ENCODE peak calls at places on chromosomes 13 and 19, in seven cellular contexts. One of them, this sample, is unnamed. For H3K9me2, the result is how much of the 10 kb centered on the place peaks cover.

GRCh38 chr19:5032101-5032967 is 63.4 kb downstream of the KDM4B start:
- DNase-seq in GM23338: no peak
- DNase-seq in GM23248: peak
- DNase-seq in PC-3: no peak
- DNase-seq in HCT116: no peak
- DNase-seq in MM.1S: no peak
- DNase-seq in PC-9: no peak
- DNase-seq in this sample: no peak

GRCh38 chr19:18781885-18782527 is 9.1 kb downstream of the COMP start:
- DNase-seq in GM23338: no peak
- DNase-seq in GM23248: no peak
- DNase-seq in PC-3: no peak
- DNase-seq in HCT116: no peak
- DNase-seq in MM.1S: no peak
- DNase-seq in PC-9: no peak
- DNase-seq in this sample: no peak

GRCh38 chr19:48403606-48404005 is 10.1 kb downstream of the GRIN2D start:
- DNase-seq in GM23338: peak
- DNase-seq in GM23248: peak
- DNase-seq in PC-3: peak
- DNase-seq in HCT116: no peak
- DNase-seq in MM.1S: peak
- DNase-seq in PC-9: peak
- DNase-seq in this sample: peak

GRCh38 chr13:31631071-31631470 is 108.3 kb upstream of the RXFP2 start:
- DNase-seq in GM23338: no peak
- DNase-seq in GM23248: peak
- DNase-seq in PC-3: no peak
- DNase-seq in HCT116: no peak
- DNase-seq in MM.1S: no peak
- DNase-seq in PC-9: no peak
- DNase-seq in this sample: no peak

GRCh38 chr13:27808866-27809546 is 16.7 kb downstream of the GSX1 start:
- DNase-seq in GM23338: no peak
- DNase-seq in GM23248: no peak
- DNase-seq in PC-3: peak
- DNase-seq in HCT116: no peak
- DNase-seq in MM.1S: no peak
- DNase-seq in PC-9: no peak
- DNase-seq in this sample: no peak

GRCh38 chr13:66577358-66577757 is 652.8 kb downstream of the PCDH9 start:
- DNase-seq in GM23338: no peak
- DNase-seq in GM23248: no peak
- DNase-seq in PC-3: no peak
- DNase-seq in HCT116: no peak
- DNase-seq in MM.1S: no peak
- DNase-seq in PC-9: no peak
- DNase-seq in this sample: no peak

GRCh38 chr13:97621631-97622030 is 187.7 kb downstream of the RAP2A start:
- DNase-seq in GM23338: peak
- DNase-seq in GM23248: no peak
- DNase-seq in PC-3: no peak
- DNase-seq in HCT116: no peak
- DNase-seq in MM.1S: no peak
- DNase-seq in PC-9: no peak
- DNase-seq in this sample: no peak

GRCh38 chr13:65855276-65855675 is 1374.9 kb downstream of the PCDH9 start:
- DNase-seq in GM23338: no peak
- DNase-seq in GM23248: no peak
- DNase-seq in PC-3: no peak
- DNase-seq in HCT116: no peak
- DNase-seq in MM.1S: no peak
- DNase-seq in PC-9: no peak
- DNase-seq in this sample: no peak

GRCh38 chr19:34365463-34366401 is 736 bp downstream of the GPI start:
- DNase-seq in GM23338: peak
- DNase-seq in GM23248: peak
- DNase-seq in PC-3: peak
- DNase-seq in HCT116: no peak
- DNase-seq in MM.1S: no peak
- DNase-seq in PC-9: peak
- DNase-seq in this sample: peak

GRCh38 chr13:43132228-43132627 is 108.8 kb downstream of the DNAJC15 start:
- DNase-seq in GM23338: peak
- DNase-seq in GM23248: peak
- DNase-seq in PC-3: peak
- DNase-seq in HCT116: peak
- DNase-seq in MM.1S: no peak
- DNase-seq in PC-9: peak
- DNase-seq in this sample: peak

GRCh38 chr13:83386609-83387008 is 495.7 kb downstream of the SLITRK1 start:
- DNase-seq in GM23338: no peak
- DNase-seq in GM23248: no peak
- DNase-seq in PC-3: no peak
- DNase-seq in HCT116: no peak
- DNase-seq in MM.1S: no peak
- DNase-seq in PC-9: no peak
- DNase-seq in this sample: no peak

GRCh38 chr13:106376411-106377112 is 158.9 kb downstream of the EFNB2 start:
- DNase-seq in GM23338: peak
- DNase-seq in GM23248: peak
- DNase-seq in PC-3: peak
- DNase-seq in HCT116: peak
- DNase-seq in MM.1S: no peak
- DNase-seq in PC-9: peak
- DNase-seq in this sample: no peak

GRCh38 chr19:46902402-46902766 is 41.6 kb downstream of the ARHGAP35 start:
- DNase-seq in GM23338: peak
- DNase-seq in GM23248: peak
- DNase-seq in PC-3: peak
- DNase-seq in HCT116: peak
- DNase-seq in MM.1S: no peak
- DNase-seq in PC-9: peak
- DNase-seq in this sample: peak

GRCh38 chr19:46508206-46508605 is 12.5 kb upstream of the PNMA8B start:
- DNase-seq in GM23338: no peak
- DNase-seq in GM23248: no peak
- DNase-seq in PC-3: no peak
- DNase-seq in HCT116: no peak
- DNase-seq in MM.1S: no peak
- DNase-seq in PC-9: no peak
- DNase-seq in this sample: no peak

GRCh38 chr19:6278740-6279619 is 795 bp downstream of the MLLT1 start:
- DNase-seq in GM23338: no peak
- DNase-seq in GM23248: peak
- DNase-seq in PC-3: no peak
- DNase-seq in HCT116: no peak
- DNase-seq in MM.1S: peak
- DNase-seq in PC-9: peak
- DNase-seq in this sample: peak

GRCh38 chr19:6987850-6988249 is 33.4 kb downstream of the MBD3L2B start:
- DNase-seq in GM23338: no peak
- DNase-seq in GM23248: no peak
- DNase-seq in PC-3: no peak
- DNase-seq in HCT116: no peak
- DNase-seq in MM.1S: no peak
- DNase-seq in PC-9: no peak
- DNase-seq in this sample: no peak

GRCh38 chr19:32676186-32676894 is 692 bp downstream of the RGS9BP start:
- DNase-seq in GM23338: peak
- DNase-seq in GM23248: peak
- DNase-seq in PC-3: no peak
- DNase-seq in HCT116: no peak
- DNase-seq in MM.1S: no peak
- DNase-seq in PC-9: no peak
- DNase-seq in this sample: peak

GRCh38 chr13:79913141-79913827 is 427.6 kb downstream of the SPRY2 start:
- DNase-seq in GM23338: no peak
- DNase-seq in GM23248: no peak
- DNase-seq in PC-3: no peak
- DNase-seq in HCT116: no peak
- DNase-seq in MM.1S: no peak
- DNase-seq in PC-9: no peak
- DNase-seq in this sample: no peak

GRCh38 chr19:42068756-42069571 is 1.0 kb downstream of the GRIK5 start:
- DNase-seq in GM23338: peak
- DNase-seq in GM23248: no peak
- DNase-seq in PC-3: no peak
- DNase-seq in HCT116: no peak
- DNase-seq in MM.1S: no peak
- DNase-seq in PC-9: no peak
- DNase-seq in this sample: no peak

GRCh38 chr19:11420429-11420893 is 1.3 kb upstream of the RGL3 start:
- DNase-seq in GM23338: peak
- DNase-seq in GM23248: peak
- DNase-seq in PC-3: no peak
- DNase-seq in HCT116: no peak
- DNase-seq in MM.1S: no peak
- DNase-seq in PC-9: no peak
- DNase-seq in this sample: peak

GRCh38 chr19:40466219-40467006 is at the start of gene SPTBN4:
- DNase-seq in GM23338: no peak
- DNase-seq in GM23248: peak
- DNase-seq in PC-3: no peak
- DNase-seq in HCT116: no peak
- DNase-seq in MM.1S: no peak
- DNase-seq in PC-9: no peak
- DNase-seq in this sample: peak

GRCh38 chr19:50667759-50668231 is 18.6 kb downstream of the C19orf81 start:
- DNase-seq in GM23338: peak
- DNase-seq in GM23248: no peak
- DNase-seq in PC-3: no peak
- DNase-seq in HCT116: no peak
- DNase-seq in MM.1S: no peak
- DNase-seq in PC-9: no peak
- DNase-seq in this sample: no peak
- TF ChIP-seq EZH2 in GM23338: peak
- TF ChIP-seq EZH2 in GM23248: no peak
- TF ChIP-seq EZH2 in PC-3: peak
- TF ChIP-seq EZH2 in HCT116: no peak
- TF ChIP-seq EZH2 in MM.1S: no peak
- TF ChIP-seq EZH2 in PC-9: no peak
- TF ChIP-seq EZH2 in this sample: peak

GRCh38 chr19:28075229-28075628 is 1137.7 kb downstream of the UQCRFS1 start:
- DNase-seq in GM23338: no peak
- DNase-seq in GM23248: no peak
- DNase-seq in PC-3: no peak
- DNase-seq in HCT116: no peak
- DNase-seq in MM.1S: no peak
- DNase-seq in PC-9: no peak
- DNase-seq in this sample: no peak

GRCh38 chr19:28074773-28075172 is 1138.2 kb downstream of the UQCRFS1 start:
- DNase-seq in GM23338: no peak
- DNase-seq in GM23248: no peak
- DNase-seq in PC-3: no peak
- DNase-seq in HCT116: no peak
- DNase-seq in MM.1S: peak
- DNase-seq in PC-9: no peak
- DNase-seq in this sample: no peak

GRCh38 chr19:28076628-28077027 is 1136.3 kb downstream of the UQCRFS1 start:
- DNase-seq in GM23338: no peak
- DNase-seq in GM23248: no peak
- DNase-seq in PC-3: no peak
- DNase-seq in HCT116: no peak
- DNase-seq in MM.1S: no peak
- DNase-seq in PC-9: no peak
- DNase-seq in this sample: no peak
- H3K9me2 ChIP-seq in GM23338: under half
- H3K9me2 ChIP-seq in GM23248: under half
- H3K9me2 ChIP-seq in PC-3: under half
- H3K9me2 ChIP-seq in HCT116: under half
- H3K9me2 ChIP-seq in MM.1S: under half
- H3K9me2 ChIP-seq in PC-9: under half
- H3K9me2 ChIP-seq in this sample: under half

DNA sequence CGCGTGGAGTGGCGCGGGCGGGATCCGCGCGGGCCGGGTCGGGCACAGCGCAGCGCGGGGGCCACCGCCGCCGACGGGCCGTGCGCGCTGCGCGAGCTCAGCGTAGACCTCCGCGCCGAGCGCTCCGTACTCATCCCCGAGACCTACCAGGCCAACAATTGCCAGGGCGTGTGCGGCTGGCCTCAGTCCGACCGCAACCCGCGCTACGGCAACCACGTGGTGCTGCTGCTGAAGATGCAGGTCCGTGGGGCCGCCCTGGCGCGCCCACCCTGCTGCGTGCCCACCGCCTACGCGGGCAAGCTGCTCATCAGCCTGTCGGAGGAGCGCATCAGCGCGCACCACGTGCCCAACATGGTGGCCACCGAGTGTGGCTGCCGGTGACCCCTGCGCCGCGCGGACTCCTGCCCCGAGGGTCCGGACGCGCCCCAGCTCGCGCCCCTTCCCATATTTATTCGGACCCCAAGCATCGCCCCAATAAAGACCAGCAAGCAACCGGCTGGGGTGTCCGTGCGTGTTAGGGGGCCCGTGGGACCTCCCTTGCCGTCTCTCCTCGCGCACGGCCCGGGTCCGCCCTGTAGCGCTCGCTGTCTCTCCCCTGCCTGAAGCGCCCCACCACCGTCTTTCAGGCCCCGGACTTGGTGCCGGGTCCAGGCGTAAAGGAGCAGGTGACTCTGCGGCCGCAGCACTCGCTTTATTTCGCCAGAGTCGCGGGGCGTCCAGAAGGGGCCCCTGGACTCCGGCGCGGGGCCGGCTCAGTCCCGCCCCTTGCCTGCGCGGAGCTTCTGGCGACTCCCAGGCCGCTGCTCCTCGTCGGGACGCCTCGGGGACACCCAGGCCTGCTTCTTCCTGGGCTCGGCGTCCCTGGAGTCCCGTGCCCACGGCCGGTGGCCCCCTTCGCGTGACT is 2.7 kb downstream of the AMH start:
- DNase-seq in GM23338: peak
- DNase-seq in GM23248: peak
- DNase-seq in PC-3: no peak
- DNase-seq in HCT116: no peak
- DNase-seq in MM.1S: no peak
- DNase-seq in PC-9: no peak
- DNase-seq in this sample: no peak
- TF ChIP-seq EZH2 in GM23338: no peak
- TF ChIP-seq EZH2 in GM23248: peak
- TF ChIP-seq EZH2 in PC-3: no peak
- TF ChIP-seq EZH2 in HCT116: no peak
- TF ChIP-seq EZH2 in MM.1S: no peak
- TF ChIP-seq EZH2 in PC-9: no peak
- TF ChIP-seq EZH2 in this sample: no peak

GRCh38 chr13:104372128-104372527 is 1305.9 kb upstream of the SLC10A2 start:
- DNase-seq in GM23338: no peak
- DNase-seq in GM23248: no peak
- DNase-seq in PC-3: no peak
- DNase-seq in HCT116: no peak
- DNase-seq in MM.1S: no peak
- DNase-seq in PC-9: no peak
- DNase-seq in this sample: no peak

DNA sequence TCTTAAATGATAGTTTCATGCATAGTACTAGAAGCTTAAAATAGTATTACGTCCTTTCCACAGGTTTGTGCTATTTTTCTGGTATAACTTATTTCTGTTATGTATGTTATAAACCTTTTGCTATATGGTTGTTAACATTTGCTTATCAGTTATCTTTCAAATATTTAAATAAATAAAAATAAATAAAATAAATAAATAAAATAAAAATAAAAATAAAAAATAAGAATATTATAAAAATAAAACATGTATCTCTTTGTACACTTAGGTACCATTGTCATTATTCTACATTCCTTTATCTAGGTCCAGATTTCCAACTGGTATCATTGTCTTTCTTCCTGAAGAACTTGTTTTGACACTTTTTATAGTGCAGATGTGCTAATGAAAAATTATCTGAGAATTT is 1310.4 kb upstream of the SLC10A2 start:
- DNase-seq in GM23338: no peak
- DNase-seq in GM23248: no peak
- DNase-seq in PC-3: no peak
- DNase-seq in HCT116: no peak
- DNase-seq in MM.1S: no peak
- DNase-seq in PC-9: no peak
- DNase-seq in this sample: no peak
- H3K9me2 ChIP-seq in GM23338: under half
- H3K9me2 ChIP-seq in GM23248: under half
- H3K9me2 ChIP-seq in PC-3: under half
- H3K9me2 ChIP-seq in HCT116: under half
- H3K9me2 ChIP-seq in MM.1S: under half
- H3K9me2 ChIP-seq in PC-9: under half
- H3K9me2 ChIP-seq in this sample: under half

This sample was measured in hepatocyte.